ENCODE peak calls at places on chromosomes 16 and 17, in five cellular contexts. N is IMR-90, X is mesendoderm, D is neuronal stem cell, R is trophoblast cell. E is an unnamed sample.

GRCh38 chr16:9363520-9363919 is 272.1 kb downstream of the HAPSTR1 start:
- DNase-seq in R (no peak), N (no peak), X (no peak), D (no peak), E (no peak)

GRCh38 chr16:57307365-57307764 is 22.9 kb upstream of the PLLP start:
- DNase-seq in D (no peak), N (no peak), R (no peak), X (no peak), E (no peak)

GRCh38 chr17:63694229-63694973 is 5.5 kb downstream of the LIMD2 start:
- DNase-seq in R (no peak), N (no peak), X (peak; percentile 77), D (no peak), E (peak; percentile 71)

GRCh38 chr17:28252436-28252835 is 66.6 kb upstream of the TMEM97 start:
- DNase-seq in N (peak; percentile 62), X (no peak), R (peak; percentile 50), D (no peak), E (no peak)

GRCh38 chr17:63841350-63842172 is 924 bp downstream of the SMARCD2 start:
- DNase-seq in N (peak; percentile 34), X (peak; percentile 55), D (peak; percentile 31), R (peak; percentile 59), E (no peak)

GRCh38 chr17:67469208-67469980 is 92.3 kb downstream of the PITPNC1 start:
- DNase-seq in N (peak; percentile 28), R (peak; percentile 96), X (no peak), D (no peak), E (peak; percentile 62)

GRCh38 chr16:75860654-75861053 is 134.4 kb upstream of the CPHXL start:
- DNase-seq in N (no peak), R (no peak), D (peak; percentile 56), X (peak; percentile 28), E (no peak)

GRCh38 chr16:85600905-85601639 is 12.1 kb upstream of the GSE1 start:
- DNase-seq in D (no peak), N (no peak), X (no peak), R (no peak), E (no peak)

GRCh38 chr17:34156741-34157589 is 98.1 kb upstream of the CCL2 start:
- DNase-seq in X (no peak), N (no peak), D (peak; percentile 35), R (no peak), E (no peak)

GRCh38 chr16:66267287-66268137 is 99.0 kb upstream of the CDH5 start:
- DNase-seq in X (no peak), N (no peak), D (no peak), R (no peak), E (peak; percentile 20)

GRCh38 chr16:3651461-3652372 is 2.8 kb upstream of the DNASE1 start:
- DNase-seq in D (no peak), N (no peak), R (no peak), X (no peak), E (no peak)

GRCh38 chr17:82391496-82392066 is 20.0 kb downstream of the UTS2R start:
- DNase-seq in D (no peak), N (no peak), R (no peak), X (no peak), E (no peak)

GRCh38 chr16:6682142-6682811 is 650.4 kb upstream of the RBFOX1 start:
- DNase-seq in R (peak; percentile 34), X (peak; percentile 84), N (no peak), D (peak; percentile 44), E (peak; percentile 83)

GRCh38 chr16:74936902-74937560 is 47.9 kb downstream of the WDR59 start:
- DNase-seq in N (peak; percentile 95), D (no peak), R (peak; percentile 21), X (no peak), E (no peak)

GRCh38 chr16:3259097-3259496 is 2.7 kb upstream of the MEFV start:
- DNase-seq in X (no peak), R (peak; percentile 61), D (no peak), N (no peak), E (no peak)

GRCh38 chr16:65117701-65118448 is 4.0 kb downstream of the CDH11 start:
- DNase-seq in D (peak; percentile 63), N (peak; percentile 90), X (peak; percentile 88), R (peak; percentile 65), E (peak; percentile 76)

GRCh38 chr16:49491736-49492089 is 118.1 kb downstream of the C16orf78 start:
- DNase-seq in X (peak; percentile 93), D (no peak), N (no peak), R (peak; percentile 70), E (peak; percentile 91)

GRCh38 chr16:84647830-84648594 is at the start of gene KLHL36:
- DNase-seq in X (no peak), R (peak; percentile 68), D (peak; percentile 21), N (no peak), E (no peak)

GRCh38 chr17:75152523-75152922 is 1.8 kb downstream of the JPT1 start:
- DNase-seq in D (no peak), N (peak; percentile 12), R (no peak), X (no peak), E (no peak)

GRCh38 chr16:8885674-8886592 is 3.8 kb downstream of the LITAFD start:
- DNase-seq in R (no peak), D (no peak), X (peak; percentile 50), N (peak; percentile 51), E (no peak)

GRCh38 chr16:56389554-56389953 is 35.8 kb downstream of the AMFR start:
- DNase-seq in X (no peak), R (peak; percentile 85), N (peak; percentile 100), D (no peak), E (no peak)

GRCh38 chr16:13013043-13013442 is 111.6 kb downstream of the SHISA9 start:
- DNase-seq in R (no peak), X (peak; percentile 40), N (no peak), D (no peak), E (peak; percentile 26)
- H3K18ac ChIP-seq in R (no peak overlapping the region), X (no peak overlapping the region), N (no peak overlapping the region), D (peak overlapping the region; percentile 46), E (no peak overlapping the region)

DNA sequence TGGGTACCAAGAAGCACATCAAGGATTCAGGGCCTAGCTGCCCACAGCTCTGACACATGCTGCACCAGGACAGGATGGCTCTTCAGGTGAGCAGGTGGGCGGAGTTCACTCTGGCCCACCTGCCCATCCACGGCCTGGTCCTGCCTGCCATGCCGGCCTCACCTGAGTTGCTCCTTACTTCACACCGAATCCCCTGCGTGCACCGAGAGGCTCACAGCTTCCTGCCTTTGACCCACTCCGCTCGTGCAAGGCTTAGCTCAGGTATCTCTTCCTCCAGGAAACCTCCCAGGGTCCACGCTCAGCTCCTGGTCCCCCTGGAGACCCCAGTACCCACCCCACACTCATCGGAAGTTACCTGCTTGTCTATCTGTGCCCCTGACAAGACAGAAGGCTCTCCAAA is 21.6 kb upstream of the TNRC6C start:
- DNase-seq in X (no peak), N (no peak), R (no peak), D (no peak), E (no peak)
- H3K18ac ChIP-seq in X (peak overlapping the region; percentile 60), N (no peak overlapping the region), R (no peak overlapping the region), D (peak overlapping the region; percentile 83), E (no peak overlapping the region)

GRCh38 chr17:38601539-38602351 is 4.0 kb downstream of the SRCIN1 start:
- DNase-seq in R (no peak), X (peak; percentile 86), N (no peak), D (no peak), E (peak; percentile 85)
- H3K18ac ChIP-seq in R (no peak overlapping the region), X (no peak overlapping the region), N (no peak overlapping the region), D (peak overlapping the region; percentile 98), E (no peak overlapping the region)

GRCh38 chr16:78183437-78183836 is 84.0 kb downstream of the WWOX start:
- DNase-seq in X (no peak), N (no peak), D (no peak), R (no peak), E (no peak)
- H3K18ac ChIP-seq in X (no peak overlapping the region), N (no peak overlapping the region), D (no peak overlapping the region), R (no peak overlapping the region), E (no peak overlapping the region)

GRCh38 chr17:6455321-6455705 is 11.1 kb downstream of the PIMREG start:
- DNase-seq in N (peak; percentile 17), R (peak; percentile 3), D (no peak), X (peak; percentile 67), E (peak; percentile 81)
- H3K18ac ChIP-seq in N (no peak overlapping the region), R (no peak overlapping the region), D (peak overlapping the region; percentile 97), X (peak overlapping the region; percentile 21), E (peak overlapping the region; percentile 68)

DNA sequence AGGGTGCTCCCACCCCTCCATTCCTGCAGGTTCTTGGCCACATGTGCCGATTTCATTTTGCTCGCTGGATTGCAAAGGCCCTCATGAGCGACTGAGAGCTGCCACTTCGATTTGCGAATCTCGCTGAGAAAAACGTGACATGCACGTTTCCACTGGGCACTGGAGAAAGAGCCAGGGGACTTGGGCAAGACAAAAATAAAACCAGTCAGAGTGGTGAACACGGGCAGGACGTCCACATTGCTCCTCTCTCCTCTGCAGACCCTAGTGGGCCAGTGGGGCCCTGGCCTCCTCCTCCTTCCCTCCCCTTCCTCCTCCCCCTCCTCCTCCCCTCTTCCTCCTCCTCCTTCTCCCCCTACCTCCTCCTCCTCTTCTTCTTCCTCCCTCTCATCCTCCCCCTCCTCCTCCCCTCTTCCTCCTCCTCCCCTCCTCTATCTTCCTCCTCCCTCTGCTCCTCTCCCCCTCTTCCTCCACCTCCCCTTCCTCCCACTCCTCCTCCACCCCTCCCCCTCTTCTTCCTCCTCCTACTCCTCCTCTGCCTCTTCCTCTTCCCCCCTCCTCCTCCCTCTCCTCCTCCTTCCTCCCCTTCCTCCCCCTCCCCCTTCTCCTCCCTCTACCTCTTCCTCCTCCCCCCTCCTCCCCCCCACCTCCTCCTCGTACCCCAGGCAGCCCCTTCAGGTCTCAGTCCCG is 28.1 kb upstream of the ENPP7 start:
- DNase-seq in D (no peak), X (no peak), N (no peak), R (no peak), E (no peak)
- H3K18ac ChIP-seq in D (peak overlapping the region; percentile 80), X (no peak overlapping the region), N (no peak overlapping the region), R (no peak overlapping the region), E (no peak overlapping the region)

DNA sequence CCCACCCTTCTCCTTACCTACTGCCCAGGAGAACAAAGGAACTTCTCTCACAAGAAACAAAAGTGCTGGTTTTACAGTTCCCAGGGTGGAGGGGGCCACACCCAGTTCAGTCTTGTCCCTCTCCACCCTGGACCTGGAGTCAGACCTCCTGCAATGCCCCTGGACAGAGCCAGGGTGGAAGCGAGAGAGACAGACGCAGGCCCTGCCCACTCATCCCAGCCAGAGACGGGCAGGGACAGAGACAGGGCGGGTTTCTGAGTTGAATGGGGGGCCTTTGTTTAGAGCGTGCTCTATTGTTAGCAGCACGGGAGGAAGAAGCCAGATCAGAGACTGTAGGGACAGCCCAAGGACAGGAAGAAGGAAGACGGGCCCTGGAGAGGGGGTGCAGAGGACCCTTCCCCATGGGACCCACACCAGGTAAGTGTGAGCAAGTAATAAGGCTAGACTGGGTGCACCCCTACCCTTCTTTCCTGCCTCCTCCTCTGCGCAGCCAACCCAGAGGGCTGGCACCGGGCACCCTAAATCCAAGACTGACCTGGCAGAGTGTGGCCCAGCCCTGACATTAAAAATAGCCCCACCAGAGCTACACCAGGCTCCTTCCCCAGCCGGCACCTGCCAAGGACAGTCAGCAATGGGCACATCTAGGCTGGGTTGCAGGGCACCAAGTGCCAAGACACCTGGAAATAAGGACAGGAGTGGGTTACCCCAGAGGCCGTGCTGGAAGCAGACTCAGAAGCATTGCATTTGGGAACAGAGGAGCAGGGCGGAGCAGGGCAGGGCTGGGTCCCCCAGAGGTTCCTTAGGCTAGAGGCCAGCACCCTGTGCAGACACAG is 10.9 kb downstream of the JUP start:
- DNase-seq in X (peak; percentile 38), R (no peak), D (peak; percentile 43), N (no peak), E (peak; percentile 81)
- H3K18ac ChIP-seq in X (no peak overlapping the region), R (peak overlapping the region; percentile 57), D (peak overlapping the region; percentile 88), N (no peak overlapping the region), E (no peak overlapping the region)

GRCh38 chr17:50950002-50950877 is 84.1 kb upstream of the TOB1 start:
- DNase-seq in D (no peak), X (peak; percentile 76), N (peak; percentile 84), R (peak; percentile 49), E (peak; percentile 92)
- H3K18ac ChIP-seq in D (peak overlapping the region; percentile 91), X (peak overlapping the region; percentile 2), N (peak overlapping the region; percentile 17), R (peak overlapping the region; percentile 40), E (no peak overlapping the region)

E was measured in H9.